ENCODE peak calls at places on chromosomes 13 and 19, in six cellular contexts. R is heart left ventricle; V is brain microvascular endothelial cell; L is Caco-2; F is AG10803; S is CD4-positive, alpha-beta memory T cell. M is an unnamed sample.

GRCh38 chr19:11797491-11797890 is 832 bp upstream of the ZNF491 start:
- DNase-seq in R (peak), V (peak), L (peak), F (peak), S (peak), M (peak)

GRCh38 chr13:25770601-25771000 is 281.2 kb downstream of the SHISA2 start:
- DNase-seq in R (no peak), V (no peak), L (no peak), F (no peak), S (no peak), M (no peak)

GRCh38 chr19:51652266-51652665 is 5.6 kb upstream of the SIGLEC14 start:
- DNase-seq in R (no peak), V (no peak), L (no peak), F (no peak), S (no peak), M (no peak)

GRCh38 chr19:40365613-40366401 is 17.3 kb downstream of the PLD3 start:
- DNase-seq in R (peak), V (peak), L (no peak), F (peak), S (no peak), M (no peak)

GRCh38 chr13:110771194-110771593 is 57.7 kb downstream of the ING1 start:
- DNase-seq in R (peak), V (peak), L (no peak), F (peak), S (no peak), M (no peak)

GRCh38 chr13:112510002-112510780 is 77.8 kb downstream of the TUBGCP3 start:
- DNase-seq in R (no peak), V (peak), L (peak), F (peak), S (no peak), M (peak)

GRCh38 chr19:7673995-7674667 is 2.8 kb upstream of the MCEMP1 start:
- DNase-seq in R (peak), V (peak), L (peak), F (peak), S (no peak), M (peak)

GRCh38 chr19:48568345-48568886 is 16.4 kb downstream of the SULT2B1 start:
- DNase-seq in R (peak), V (peak), L (no peak), F (peak), S (no peak), M (no peak)

GRCh38 chr13:41060723-41061074 is 610 bp upstream of the WBP4 start:
- DNase-seq in R (peak), V (no peak), L (peak), F (peak), S (peak), M (peak)

GRCh38 chr13:112078879-112079526 is 12.1 kb downstream of the SOX1 start:
- DNase-seq in R (no peak), V (no peak), L (no peak), F (no peak), S (no peak), M (no peak)

GRCh38 chr13:96431044-96431581 is 341.2 kb downstream of the HS6ST3 start:
- DNase-seq in R (no peak), V (no peak), L (no peak), F (no peak), S (no peak), M (peak)

GRCh38 chr13:93260591-93260990 is 34.0 kb downstream of the GPC6 start:
- DNase-seq in R (no peak), V (no peak), L (no peak), F (peak), S (no peak), M (no peak)

GRCh38 chr13:50911051-50911690 is 1.6 kb downstream of the RNASEH2B start:
- DNase-seq in R (no peak), V (no peak), L (no peak), F (peak), S (peak), M (peak)

GRCh38 chr19:18205180-18205915 is 1.5 kb upstream of the RAB3A start:
- DNase-seq in R (peak), V (peak), L (peak), F (peak), S (peak), M (no peak)

GRCh38 chr13:21673592-21674270 is 2.9 kb downstream of the FGF9 start:
- DNase-seq in R (peak), V (no peak), L (no peak), F (no peak), S (peak), M (peak)

GRCh38 chr13:85853901-85854663 is 54.9 kb upstream of the SLITRK6 start:
- DNase-seq in R (no peak), V (no peak), L (no peak), F (no peak), S (no peak), M (no peak)

GRCh38 chr13:29583073-29583785 is 12.3 kb downstream of the SLC7A1 start:
- DNase-seq in R (no peak), V (peak), L (no peak), F (peak), S (no peak), M (no peak)

GRCh38 chr13:25819856-25820530 is 231.8 kb downstream of the SHISA2 start:
- DNase-seq in R (no peak), V (no peak), L (no peak), F (no peak), S (no peak), M (no peak)

GRCh38 chr13:20860844-20861243 is 41.7 kb downstream of the XPO4 start:
- DNase-seq in R (no peak), V (no peak), L (no peak), F (peak), S (no peak), M (no peak)

GRCh38 chr13:67238277-67238859 is 8.2 kb upstream of the PCDH9 start:
- DNase-seq in R (no peak), V (no peak), L (no peak), F (peak), S (peak), M (peak)

GRCh38 chr19:16449330-16449961 is 22.3 kb downstream of the EPS15L1 start:
- DNase-seq in R (no peak), V (no peak), L (no peak), F (no peak), S (peak), M (peak)
- H3K4me3 ChIP-seq in R (no peak), V (no peak), L (no peak), F (no peak), S (no peak), M (no peak)

GRCh38 chr19:38483016-38483630 is 49.6 kb downstream of the RYR1 start:
- DNase-seq in R (no peak), V (no peak), L (no peak), F (no peak), S (no peak), M (no peak)

GRCh38 chr19:38485541-38486285 is 52.2 kb downstream of the RYR1 start:
- DNase-seq in R (no peak), V (no peak), L (no peak), F (no peak), S (no peak), M (no peak)

GRCh38 chr19:38478273-38478971 is 44.9 kb downstream of the RYR1 start:
- DNase-seq in R (no peak), V (peak), L (peak), F (no peak), S (no peak), M (peak)

GRCh38 chr19:38484747-38485146 is 51.3 kb downstream of the RYR1 start:
- DNase-seq in R (no peak), V (no peak), L (no peak), F (no peak), S (no peak), M (no peak)

DNA sequence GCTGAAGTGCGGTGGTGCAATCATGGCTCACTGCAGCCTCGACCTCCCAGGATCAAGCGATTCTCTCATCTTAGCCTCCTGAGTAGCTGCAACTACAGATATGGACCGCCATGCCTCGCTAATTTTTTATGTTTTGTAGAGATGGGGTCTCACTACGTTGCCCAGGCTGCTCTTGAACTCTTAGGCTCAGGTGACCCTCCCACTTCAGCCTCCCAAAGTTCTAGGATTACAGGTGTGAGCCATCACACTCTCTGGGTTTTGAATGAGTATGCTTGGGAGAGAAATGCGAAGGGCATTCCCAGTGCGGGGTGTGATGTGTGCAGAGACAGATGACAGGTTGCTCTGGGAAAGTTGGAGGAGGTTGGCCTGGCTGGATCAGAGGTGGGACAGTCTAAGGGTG is 49.0 kb downstream of the RYR1 start:
- DNase-seq in R (no peak), V (no peak), L (no peak), F (no peak), S (no peak), M (no peak)
- H3K4me3 ChIP-seq in R (no peak), V (no peak), L (no peak), F (no peak), S (no peak), M (no peak)

GRCh38 chr13:99434258-99434788 is 66.9 kb upstream of the TM9SF2 start:
- DNase-seq in R (no peak), V (no peak), L (no peak), F (no peak), S (peak), M (no peak)

GRCh38 chr13:99435116-99435515 is 66.2 kb upstream of the TM9SF2 start:
- DNase-seq in R (no peak), V (no peak), L (no peak), F (no peak), S (no peak), M (no peak)

GRCh38 chr13:99436013-99436412 is 65.3 kb upstream of the TM9SF2 start:
- DNase-seq in R (no peak), V (no peak), L (no peak), F (no peak), S (no peak), M (no peak)

GRCh38 chr13:99439048-99439447 is 62.2 kb upstream of the TM9SF2 start:
- DNase-seq in R (no peak), V (no peak), L (no peak), F (no peak), S (no peak), M (no peak)

GRCh38 chr13:99436686-99437416 is 64.4 kb upstream of the TM9SF2 start:
- DNase-seq in R (peak), V (peak), L (peak), F (peak), S (peak), M (peak)
- H3K4me3 ChIP-seq in R (no peak), V (no peak), L (no peak), F (no peak), S (no peak), M (peak)

GRCh38 chr19:49767967-49768581 is 1.3 kb downstream of the AP2A1 start:
- DNase-seq in R (no peak), V (no peak), L (no peak), F (no peak), S (no peak), M (no peak)
- H3K4me3 ChIP-seq in R (peak), V (peak), L (peak), F (peak), S (no peak), M (peak)

M was measured in Jurkat, Clone E6-1.